ENCODE peak calls at places on chromosomes 4 and X, in five cellular contexts. N, L, X, T and U are unnamed samples.

GRCh38 chr4:174156239-174156826 is 127.1 kb downstream of the FBXO8 start:
- DNase-seq in N (peak), L (no peak), X (no peak), T (no peak), U (no peak)

GRCh38 chr4:89152972-89153371 is 41.6 kb downstream of the TIGD2 start:
- DNase-seq in N (no peak), L (no peak), X (no peak), T (no peak), U (peak)

GRCh38 chr4:38105475-38105874 is 145.3 kb downstream of the PTTG2 start:
- DNase-seq in N (no peak), L (no peak), X (no peak), T (no peak), U (no peak)

GRCh38 chr4:86957214-86957613 is 22.4 kb downstream of the AFF1 start:
- DNase-seq in N (no peak), L (no peak), X (no peak), T (no peak), U (no peak)

GRCh38 chr4:147586637-147587036 is 30.6 kb upstream of the TMEM184C start:
- DNase-seq in N (no peak), L (no peak), X (no peak), T (no peak), U (no peak)

GRCh38 chrX:79270401-79270800 is 96.7 kb downstream of the ITM2A start:
- DNase-seq in N (no peak), L (peak), X (peak), T (peak), U (peak)

GRCh38 chr4:118969359-118969758 is 80.7 kb downstream of the SYNPO2 start:
- DNase-seq in N (peak), L (peak), X (peak), T (no peak), U (peak)

GRCh38 chr4:152894673-152895072 is 41.5 kb upstream of the FHDC1 start:
- DNase-seq in N (peak), L (no peak), X (no peak), T (no peak), U (no peak)

GRCh38 chrX:100410083-100410590 is at the start of gene PCDH19:
- DNase-seq in N (peak), L (peak), X (peak), T (no peak), U (peak)

GRCh38 chr4:176898791-176899190 is 106.1 kb upstream of the VEGFC start:
- DNase-seq in N (no peak), L (no peak), X (no peak), T (no peak), U (no peak)

GRCh38 chr4:165877291-165877690 is 4.3 kb downstream of the TLL1 start:
- DNase-seq in N (no peak), L (no peak), X (no peak), T (no peak), U (no peak)

GRCh38 chr4:2261110-2261852 is 628 bp downstream of the MXD4 start:
- DNase-seq in N (no peak), L (peak), X (peak), T (peak), U (peak)

GRCh38 chr4:4948370-4948769 is 70.9 kb downstream of the CYTL1 start:
- DNase-seq in N (no peak), L (no peak), X (no peak), T (no peak), U (no peak)

GRCh38 chr4:150582881-150583286 is 933 bp downstream of the MAB21L2 start:
- DNase-seq in N (no peak), L (no peak), X (peak), T (no peak), U (peak)

GRCh38 chrX:131841496-131842410 is 181.3 kb upstream of the STK26 start:
- DNase-seq in N (no peak), L (peak), X (no peak), T (peak), U (peak)

GRCh38 chr4:152101546-152102183 is 340.9 kb upstream of the GATB start:
- DNase-seq in N (no peak), L (no peak), X (no peak), T (no peak), U (no peak)

GRCh38 chrX:9955506-9955905 is 11.7 kb upstream of the CLDN34 start:
- DNase-seq in N (no peak), L (no peak), X (no peak), T (no peak), U (no peak)

GRCh38 chr4:114364857-114365256 is 233.8 kb upstream of the UGT8 start:
- DNase-seq in N (no peak), L (no peak), X (no peak), T (no peak), U (peak)

GRCh38 chr4:138972956-138973819 is 42.4 kb upstream of the NOCT start:
- DNase-seq in N (no peak), L (no peak), X (no peak), T (no peak), U (peak)

GRCh38 chr4:23022032-23022431 is 329.3 kb downstream of the GBA3 start:
- DNase-seq in N (peak), L (no peak), X (no peak), T (no peak), U (peak)

GRCh38 chrX:100685284-100685996 is 41.4 kb downstream of the SRPX2 start:
- DNase-seq in N (peak), L (peak), X (peak), T (peak), U (peak)

GRCh38 chrX:25144043-25144940 is 128.5 kb upstream of the ARX start:
- DNase-seq in N (peak), L (peak), X (peak), T (peak), U (peak)

GRCh38 chr4:173577963-173578362 is 47.9 kb upstream of the HAND2 start:
- DNase-seq in N (no peak), L (no peak), X (no peak), T (no peak), U (no peak)

GRCh38 chr4:20028694-20029093 is 223.0 kb upstream of the SLIT2 start:
- DNase-seq in N (no peak), L (no peak), X (no peak), T (no peak), U (no peak)

GRCh38 chr4:44157611-44158277 is 290.9 kb downstream of the KCTD8 start:
- DNase-seq in N (peak), L (no peak), X (no peak), T (no peak), U (no peak)

GRCh38 chrX:138710311-138710791 is 1.2 kb downstream of the FGF13 start:
- DNase-seq in N (no peak), L (no peak), X (no peak), T (no peak), U (peak)

GRCh38 chrX:39772057-39772832 is 325.5 kb downstream of the BCOR start:
- DNase-seq in N (no peak), L (no peak), X (no peak), T (peak), U (peak)

GRCh38 chr4:139175647-139176298 is 1.2 kb downstream of the ELF2 start:
- DNase-seq in N (no peak), L (no peak), X (no peak), T (no peak), U (no peak)

GRCh38 chrX:17860811-17861495 is at the start of gene RAI2:
- DNase-seq in N (no peak), L (peak), X (peak), T (no peak), U (peak)